ENCODE peak calls at places on chromosomes 2 and 18, in nine cellular contexts. W, K, J, Y, Z, Q, T, C and N are unnamed samples.

GRCh38 chr2:32711219-32711618 is 83.4 kb downstream of the TTC27 start:
- DNase-seq in W (no peak), K (peak; percentile 93), J (no peak), Y (no peak), Z (peak; percentile 90), Q (peak; percentile 12), T (no peak), C (no peak), N (peak; percentile 72)

GRCh38 chr2:53520630-53520940 is 247.0 kb upstream of the CHAC2 start:
- DNase-seq in W (no peak), K (no peak), J (no peak), Y (no peak), Z (no peak), Q (no peak), T (no peak), C (no peak), N (no peak)

GRCh38 chr18:70536370-70537062 is 247.7 kb downstream of the SOCS6 start:
- DNase-seq in W (no peak), K (no peak), J (no peak), Y (no peak), Z (no peak), Q (no peak), T (no peak), C (no peak), N (no peak)

GRCh38 chr2:191699341-191699945 is 21.5 kb downstream of the NABP1 start:
- DNase-seq in W (no peak), K (no peak), J (no peak), Y (no peak), Z (no peak), Q (no peak), T (no peak), C (no peak), N (no peak)

GRCh38 chr2:162029287-162029901 is 44.6 kb downstream of the DPP4 start:
- DNase-seq in W (no peak), K (peak; percentile 37), J (peak; percentile 54), Y (no peak), Z (peak; percentile 59), Q (no peak), T (peak; percentile 36), C (no peak), N (peak; percentile 86)

GRCh38 chr2:98772531-98772930 is 41.6 kb upstream of the MGAT4A start:
- DNase-seq in W (no peak), K (no peak), J (no peak), Y (no peak), Z (peak; percentile 42), Q (no peak), T (no peak), C (no peak), N (no peak)

GRCh38 chr2:240226672-240227537 is 86.4 kb upstream of the OTOS start:
- DNase-seq in W (no peak), K (no peak), J (peak; percentile 13), Y (no peak), Z (no peak), Q (no peak), T (no peak), C (peak; percentile 43), N (no peak)

GRCh38 chr2:74768401-74768914 is 65.5 kb upstream of the HK2 start:
- DNase-seq in W (no peak), K (peak; percentile 68), J (no peak), Y (no peak), Z (peak; percentile 74), Q (no peak), T (no peak), C (no peak), N (no peak)

GRCh38 chr18:10400534-10400933 is 53.9 kb upstream of the APCDD1 start:
- DNase-seq in W (no peak), K (no peak), J (no peak), Y (no peak), Z (no peak), Q (no peak), T (no peak), C (no peak), N (no peak)

GRCh38 chr2:168075446-168075845 is 171.9 kb downstream of the STK39 start:
- DNase-seq in W (no peak), K (peak; percentile 4), J (no peak), Y (no peak), Z (no peak), Q (no peak), T (no peak), C (no peak), N (peak; percentile 37)

GRCh38 chr2:80573950-80574349 is 269.4 kb upstream of the LRRTM1 start:
- DNase-seq in W (no peak), K (no peak), J (no peak), Y (no peak), Z (no peak), Q (no peak), T (no peak), C (no peak), N (no peak)

GRCh38 chr2:237198144-237198900 is 112.6 kb downstream of the COPS8 start:
- DNase-seq in W (no peak), K (peak; percentile 92), J (no peak), Y (no peak), Z (peak; percentile 49), Q (no peak), T (no peak), C (no peak), N (peak; percentile 28)

GRCh38 chr2:44155577-44156446 is 12.9 kb upstream of the PPM1B start:
- DNase-seq in W (no peak), K (peak; percentile 74), J (no peak), Y (no peak), Z (peak; percentile 40), Q (no peak), T (no peak), C (no peak), N (peak; percentile 11)

GRCh38 chr18:54335638-54336173 is 22.0 kb downstream of the STARD6 start:
- DNase-seq in W (no peak), K (no peak), J (no peak), Y (no peak), Z (no peak), Q (no peak), T (no peak), C (no peak), N (peak; percentile 74)

GRCh38 chr18:54327818-54328217 is 29.8 kb downstream of the STARD6 start:
- DNase-seq in W (no peak), K (no peak), J (no peak), Y (no peak), Z (no peak), Q (no peak), T (no peak), C (no peak), N (peak; percentile 48)

GRCh38 chr18:54329787-54330186 is 27.9 kb downstream of the STARD6 start:
- DNase-seq in W (no peak), K (no peak), J (no peak), Y (no peak), Z (no peak), Q (no peak), T (no peak), C (no peak), N (no peak)

DNA sequence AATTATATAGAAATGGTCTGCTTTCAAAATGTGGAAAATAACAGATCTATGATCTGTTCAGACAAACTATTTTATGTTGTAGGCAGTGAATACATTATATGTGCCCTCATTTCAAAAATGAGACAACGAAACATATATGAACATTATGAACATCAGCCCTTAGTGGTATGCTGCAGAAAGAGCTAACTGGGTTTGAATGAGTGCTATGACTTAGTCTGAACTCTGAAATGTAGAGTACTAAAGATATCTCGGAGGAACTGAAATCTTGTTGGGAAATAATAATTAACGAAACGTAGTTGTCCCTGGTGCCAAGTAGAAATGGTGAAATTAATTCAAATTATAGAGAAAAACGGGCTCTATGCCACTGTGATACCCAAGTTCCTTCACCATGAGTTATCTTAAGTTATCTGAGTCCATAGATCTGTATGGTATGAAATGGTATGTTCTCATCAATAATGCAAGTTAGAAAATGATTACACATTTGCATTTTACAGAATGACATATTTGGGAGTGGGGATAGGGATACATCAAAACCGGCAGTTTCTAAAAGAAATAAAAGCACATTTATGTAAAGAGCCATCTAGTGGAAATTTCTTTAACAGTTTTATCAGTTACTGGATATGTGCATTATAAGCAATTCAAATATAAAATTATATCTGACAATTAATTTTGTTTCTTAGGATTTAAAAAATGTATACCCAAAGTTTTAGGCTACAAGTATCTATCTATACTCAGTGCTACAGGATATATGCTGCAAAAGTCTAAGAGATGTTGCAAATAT is 26.7 kb downstream of the STARD6 start:
- DNase-seq in W (no peak), K (no peak), J (no peak), Y (no peak), Z (no peak), Q (no peak), T (no peak), C (no peak), N (no peak)
- TF ChIP-seq CTCF in W (no peak), K (no peak), J (no peak), Y (no peak), Z (peak; percentile 2), Q (peak; percentile 22), T (peak; percentile 26), C (no peak), N (no peak)

GRCh38 chr2:213233438-213234330 is 50.6 kb upstream of the SPAG16 start:
- DNase-seq in W (no peak), K (no peak), J (no peak), Y (no peak), Z (no peak), Q (no peak), T (no peak), C (no peak), N (no peak)
- H3K4me3 ChIP-seq in W (no peak overlapping the region), K (no peak overlapping the region), J (no peak overlapping the region), Y (no peak overlapping the region), Z (no peak overlapping the region), Q (no peak overlapping the region), T (no peak overlapping the region), C (no peak overlapping the region), N (no peak overlapping the region)

GRCh38 chr2:99933894-99934650 is 208.3 kb downstream of the AFF3 start:
- DNase-seq in W (no peak), K (no peak), J (no peak), Y (no peak), Z (no peak), Q (no peak), T (no peak), C (no peak), N (no peak)
- TF ChIP-seq CTCF in W (no peak), K (no peak), J (no peak), Y (no peak), Z (no peak), Q (no peak), T (no peak), C (no peak), N (no peak)

GRCh38 chr2:28619213-28620196 is 123.6 kb downstream of the PLB1 start:
- DNase-seq in W (no peak), K (peak; percentile 30), J (no peak), Y (no peak), Z (no peak), Q (no peak), T (no peak), C (no peak), N (no peak)

GRCh38 chr2:28620371-28620793 is 124.5 kb downstream of the PLB1 start:
- DNase-seq in W (no peak), K (no peak), J (no peak), Y (no peak), Z (no peak), Q (no peak), T (no peak), C (no peak), N (no peak)

GRCh38 chr2:28622101-28622499 is 126.2 kb downstream of the PLB1 start:
- DNase-seq in W (no peak), K (no peak), J (no peak), Y (no peak), Z (no peak), Q (no peak), T (no peak), C (no peak), N (no peak)

GRCh38 chr2:28621172-28622100 is 125.6 kb downstream of the PLB1 start:
- DNase-seq in W (peak; percentile 47), K (peak; percentile 98), J (peak; percentile 69), Y (peak; percentile 25), Z (peak; percentile 98), Q (peak; percentile 68), T (no peak), C (peak; percentile 96), N (peak; percentile 94)

GRCh38 chr2:28620801-28621171 is 124.9 kb downstream of the PLB1 start:
- DNase-seq in W (no peak), K (no peak), J (no peak), Y (no peak), Z (no peak), Q (no peak), T (no peak), C (no peak), N (no peak)
- H3K4me3 ChIP-seq in W (no peak overlapping the region), K (no peak overlapping the region), J (no peak overlapping the region), Y (no peak overlapping the region), Z (no peak overlapping the region), Q (no peak overlapping the region), T (no peak overlapping the region), C (no peak overlapping the region), N (no peak overlapping the region)